ENCODE peak calls at places on chromosomes 12 and 14, in ten cellular contexts. V, Y, C, H, W, K, F, P, B and A are unnamed samples.

GRCh38 chr14:65599375-65599774 is 186.8 kb downstream of the FUT8 start:
- DNase-seq in V (no peak), Y (no peak), C (no peak), H (no peak), W (no peak), K (peak), F (no peak), P (no peak), B (no peak), A (peak)

GRCh38 chr14:80037349-80037748 is 174.0 kb downstream of the DIO2 start:
- DNase-seq in V (no peak), Y (no peak), C (no peak), H (no peak), W (no peak), K (no peak), F (no peak), P (no peak), B (no peak), A (no peak)

GRCh38 chr12:57223191-57224165 is 6.0 kb upstream of the SHMT2 start:
- DNase-seq in V (no peak), Y (no peak), C (no peak), H (no peak), W (no peak), K (no peak), F (peak), P (no peak), B (no peak), A (no peak)

GRCh38 chr12:116615141-116615861 is 56.1 kb downstream of the MAP1LC3B2 start:
- DNase-seq in V (no peak), Y (no peak), C (no peak), H (no peak), W (no peak), K (no peak), F (no peak), P (no peak), B (no peak), A (no peak)

GRCh38 chr14:89648510-89648909 is 231.5 kb upstream of the FOXN3 start:
- DNase-seq in V (no peak), Y (no peak), C (no peak), H (no peak), W (no peak), K (no peak), F (no peak), P (no peak), B (no peak), A (no peak)

GRCh38 chr12:29133680-29134079 is 15.4 kb upstream of the FAR2 start:
- DNase-seq in V (no peak), Y (no peak), C (no peak), H (no peak), W (no peak), K (no peak), F (no peak), P (no peak), B (no peak), A (no peak)

GRCh38 chr12:51683763-51684357 is 92.8 kb downstream of the SCN8A start:
- DNase-seq in V (no peak), Y (no peak), C (no peak), H (no peak), W (peak), K (peak), F (no peak), P (no peak), B (peak), A (peak)

GRCh38 chr12:48024735-48025134 is 20.5 kb upstream of the COL2A1 start:
- DNase-seq in V (no peak), Y (no peak), C (no peak), H (no peak), W (no peak), K (no peak), F (no peak), P (no peak), B (no peak), A (no peak)

GRCh38 chr12:6362383-6362782 is 13.0 kb downstream of the SCNN1A start:
- DNase-seq in V (no peak), Y (no peak), C (no peak), H (no peak), W (no peak), K (no peak), F (no peak), P (no peak), B (no peak), A (no peak)

GRCh38 chr12:13945641-13946040 is 35.8 kb downstream of the GRIN2B start:
- DNase-seq in V (no peak), Y (no peak), C (no peak), H (no peak), W (no peak), K (no peak), F (no peak), P (no peak), B (no peak), A (no peak)

GRCh38 chr12:62588916-62589315 is 122.3 kb downstream of the MON2 start:
- DNase-seq in V (no peak), Y (no peak), C (no peak), H (no peak), W (no peak), K (peak), F (no peak), P (no peak), B (no peak), A (peak)

GRCh38 chr14:89960895-89961294 is 5.2 kb downstream of the TDP1 start:
- DNase-seq in V (no peak), Y (no peak), C (no peak), H (no peak), W (no peak), K (no peak), F (no peak), P (no peak), B (no peak), A (no peak)

GRCh38 chr12:5017638-5018348 is 25.9 kb upstream of the KCNA5 start:
- DNase-seq in V (no peak), Y (no peak), C (no peak), H (no peak), W (no peak), K (no peak), F (no peak), P (no peak), B (no peak), A (no peak)

GRCh38 chr12:68267892-68268396 is 14.5 kb upstream of the IL22 start:
- DNase-seq in V (no peak), Y (no peak), C (no peak), H (no peak), W (no peak), K (peak), F (no peak), P (no peak), B (no peak), A (peak)

GRCh38 chr12:108173160-108173559 is 44.1 kb downstream of the WSCD2 start:
- DNase-seq in V (no peak), Y (no peak), C (no peak), H (no peak), W (no peak), K (no peak), F (no peak), P (peak), B (no peak), A (no peak)

GRCh38 chr12:59113831-59114273 is 193.5 kb upstream of the LRIG3 start:
- DNase-seq in V (peak), Y (peak), C (peak), H (peak), W (peak), K (peak), F (no peak), P (peak), B (peak), A (peak)

GRCh38 chr14:63130531-63130930 is 73.7 kb upstream of the RHOJ start:
- DNase-seq in V (no peak), Y (no peak), C (no peak), H (no peak), W (no peak), K (no peak), F (no peak), P (no peak), B (no peak), A (no peak)

GRCh38 chr12:12272869-12273268 is 6.0 kb upstream of the LRP6 start:
- DNase-seq in V (no peak), Y (no peak), C (no peak), H (no peak), W (no peak), K (peak), F (no peak), P (no peak), B (no peak), A (no peak)

GRCh38 chr12:104303538-104304151 is at the start of gene EID3:
- DNase-seq in V (peak), Y (peak), C (peak), H (peak), W (peak), K (peak), F (peak), P (peak), B (peak), A (peak)

GRCh38 chr12:65891987-65892481 is 67.8 kb downstream of the HMGA2 start:
- DNase-seq in V (peak), Y (no peak), C (no peak), H (no peak), W (peak), K (peak), F (no peak), P (no peak), B (peak), A (peak)

GRCh38 chr14:101209594-101209993 is 306.1 kb upstream of the RTL1 start:
- DNase-seq in V (no peak), Y (no peak), C (no peak), H (no peak), W (no peak), K (no peak), F (no peak), P (no peak), B (no peak), A (no peak)

GRCh38 chr14:63922696-63923421 is 70.1 kb downstream of the SYNE2 start:
- DNase-seq in V (no peak), Y (no peak), C (no peak), H (peak), W (peak), K (peak), F (no peak), P (no peak), B (peak), A (no peak)

GRCh38 chr12:116820077-116820656 is 61.1 kb downstream of the HRK start:
- DNase-seq in V (no peak), Y (no peak), C (no peak), H (no peak), W (no peak), K (no peak), F (no peak), P (no peak), B (no peak), A (peak)

GRCh38 chr14:104865631-104866441 is 768 bp downstream of the CEP170B start:
- DNase-seq in V (peak), Y (peak), C (no peak), H (no peak), W (peak), K (peak), F (no peak), P (peak), B (peak), A (peak)

GRCh38 chr12:117025481-117026151 is 73.6 kb downstream of the TESC start:
- DNase-seq in V (peak), Y (peak), C (peak), H (peak), W (peak), K (peak), F (peak), P (peak), B (peak), A (peak)

GRCh38 chr14:104009297-104009696 is 67.0 kb upstream of the RD3L start:
- DNase-seq in V (no peak), Y (no peak), C (no peak), H (no peak), W (no peak), K (no peak), F (no peak), P (no peak), B (peak), A (no peak)

GRCh38 chr12:89181271-89181920 is 170.9 kb downstream of the DUSP6 start:
- DNase-seq in V (no peak), Y (no peak), C (no peak), H (no peak), W (no peak), K (peak), F (no peak), P (no peak), B (peak), A (peak)

GRCh38 chr12:102954143-102954542 is 3.3 kb upstream of the ASCL1 start:
- DNase-seq in V (no peak), Y (no peak), C (no peak), H (no peak), W (no peak), K (no peak), F (no peak), P (no peak), B (no peak), A (no peak)

GRCh38 chr12:123714302-123714627 is 2.1 kb downstream of the ATP6V0A2 start:
- DNase-seq in V (no peak), Y (no peak), C (no peak), H (peak), W (no peak), K (no peak), F (no peak), P (no peak), B (no peak), A (no peak)

GRCh38 chr12:3490848-3491382 is at the start of gene PRMT8:
- DNase-seq in V (no peak), Y (peak), C (no peak), H (no peak), W (no peak), K (peak), F (no peak), P (peak), B (no peak), A (no peak)

GRCh38 chr12:25386823-25387134 is 136.1 kb upstream of the KRAS start:
- DNase-seq in V (peak), Y (peak), C (no peak), H (no peak), W (no peak), K (no peak), F (no peak), P (no peak), B (no peak), A (no peak)

GRCh38 chr14:30196861-30197260 is 269.2 kb upstream of the PRKD1 start:
- DNase-seq in V (no peak), Y (no peak), C (no peak), H (no peak), W (no peak), K (no peak), F (no peak), P (no peak), B (no peak), A (no peak)

GRCh38 chr14:81450100-81450531 is 50.0 kb upstream of the STON2 start:
- DNase-seq in V (no peak), Y (no peak), C (no peak), H (no peak), W (no peak), K (peak), F (no peak), P (peak), B (no peak), A (no peak)

GRCh38 chr12:61367281-61367785 is 892.9 kb upstream of the USP15 start:
- DNase-seq in V (no peak), Y (no peak), C (no peak), H (no peak), W (no peak), K (no peak), F (no peak), P (no peak), B (peak), A (no peak)

GRCh38 chr12:109432842-109433304 is 44.2 kb downstream of the KCTD10 start:
- DNase-seq in V (peak), Y (peak), C (peak), H (peak), W (peak), K (peak), F (peak), P (peak), B (peak), A (peak)

GRCh38 chr12:118020036-118020435 is 3.5 kb downstream of the RFC5 start:
- DNase-seq in V (no peak), Y (no peak), C (no peak), H (no peak), W (no peak), K (no peak), F (no peak), P (no peak), B (no peak), A (no peak)

GRCh38 chr14:71932229-71932951 is at the start of gene RGS6:
- DNase-seq in V (peak), Y (peak), C (no peak), H (peak), W (peak), K (peak), F (no peak), P (peak), B (peak), A (no peak)
- TF ChIP-seq CTCF in V (no peak), Y (no peak), C (no peak), H (peak), W (no peak), K (no peak), F (no peak), P (no peak), B (peak), A (no peak)

GRCh38 chr12:43957732-43958131 is 121.9 kb downstream of the TMEM117 start:
- DNase-seq in V (no peak), Y (peak), C (no peak), H (peak), W (no peak), K (peak), F (no peak), P (no peak), B (peak), A (peak)
- TF ChIP-seq CTCF in V (no peak), Y (no peak), C (no peak), H (peak), W (no peak), K (peak), F (peak), P (no peak), B (peak), A (peak)

GRCh38 chr12:41514907-41515306 is 326.8 kb downstream of the PDZRN4 start:
- DNase-seq in V (no peak), Y (peak), C (no peak), H (no peak), W (no peak), K (no peak), F (no peak), P (peak), B (no peak), A (no peak)
- TF ChIP-seq CTCF in V (no peak), Y (no peak), C (no peak), H (no peak), W (no peak), K (peak), F (no peak), P (no peak), B (no peak), A (peak)

GRCh38 chr12:43942379-43942778 is 106.5 kb downstream of the TMEM117 start:
- DNase-seq in V (no peak), Y (no peak), C (no peak), H (no peak), W (no peak), K (no peak), F (no peak), P (no peak), B (no peak), A (no peak)

DNA sequence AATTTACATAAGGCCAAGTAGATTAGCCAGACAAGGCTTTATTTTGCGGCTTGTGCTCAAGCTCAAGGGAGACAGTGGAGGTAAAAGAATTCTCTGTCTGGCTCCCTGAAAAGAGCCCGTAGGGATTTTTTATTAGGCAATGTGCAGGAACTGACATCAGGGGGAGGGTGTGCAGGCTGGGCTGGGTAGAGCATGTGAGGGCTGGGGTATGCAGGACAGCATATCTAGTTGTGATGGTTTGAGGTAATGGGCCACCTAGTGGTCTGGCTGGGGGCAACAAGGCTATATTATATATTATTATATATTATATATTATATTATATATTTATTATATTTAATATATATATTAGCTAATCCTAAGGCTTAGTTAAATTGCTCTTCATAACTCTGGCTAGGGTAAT is 102.1 kb downstream of the TMEM117 start:
- DNase-seq in V (no peak), Y (no peak), C (no peak), H (no peak), W (no peak), K (no peak), F (no peak), P (peak), B (peak), A (no peak)
- TF ChIP-seq CTCF in V (no peak), Y (peak), C (no peak), H (no peak), W (no peak), K (peak), F (no peak), P (peak), B (peak), A (peak)

GRCh38 chr12:8590842-8591545 is 21.7 kb downstream of the AICDA start:
- DNase-seq in V (no peak), Y (no peak), C (no peak), H (peak), W (no peak), K (no peak), F (no peak), P (no peak), B (no peak), A (no peak)
- TF ChIP-seq CTCF in V (no peak), Y (no peak), C (no peak), H (peak), W (no peak), K (no peak), F (no peak), P (no peak), B (peak), A (no peak)